ENCODE peak calls at places on chromosomes 16 and 17, in five cellular contexts. X is amygdala, L is type B pancreatic cell, S is omental fat pad, Q is AG10803. O is an unnamed sample.

GRCh38 chr16:74608944-74609343 is 2.0 kb upstream of the GLG1 start:
- DNase-seq in X (no peak), L (no peak), S (no peak), Q (no peak), O (no peak)

GRCh38 chr16:1172651-1173050 is 19.7 kb downstream of the CACNA1H start:
- DNase-seq in X (no peak), L (no peak), S (no peak), Q (no peak), O (no peak)

GRCh38 chr17:43360739-43361498 is 37.9 kb upstream of the ARL4D start:
- DNase-seq in X (peak), L (peak), S (peak), Q (peak), O (peak)

GRCh38 chr16:55349867-55350266 is 25.9 kb downstream of the IRX6 start:
- DNase-seq in X (no peak), L (no peak), S (no peak), Q (peak), O (no peak)

GRCh38 chr16:70737377-70738082 is 51.7 kb upstream of the MTSS2 start:
- DNase-seq in X (peak), L (no peak), S (no peak), Q (peak), O (no peak)

GRCh38 chr16:68131813-68132706 is 46.9 kb downstream of the NFATC3 start:
- DNase-seq in X (no peak), L (no peak), S (no peak), Q (no peak), O (no peak)

GRCh38 chr16:10951016-10951415 is 6.7 kb downstream of the CLEC16A start:
- DNase-seq in X (no peak), L (no peak), S (no peak), Q (peak), O (no peak)

GRCh38 chr16:88691924-88692560 is 5.7 kb upstream of the SNAI3 start:
- DNase-seq in X (no peak), L (no peak), S (no peak), Q (no peak), O (no peak)

GRCh38 chr17:82376042-82376730 is 4.6 kb downstream of the UTS2R start:
- DNase-seq in X (no peak), L (no peak), S (no peak), Q (no peak), O (no peak)

GRCh38 chr17:35791681-35792350 is 3.6 kb downstream of the MMP28 start:
- DNase-seq in X (no peak), L (no peak), S (no peak), Q (no peak), O (no peak)

GRCh38 chr16:30741461-30741914 is 6.7 kb upstream of the PHKG2 start:
- DNase-seq in X (no peak), L (no peak), S (no peak), Q (peak), O (peak)

GRCh38 chr17:42340691-42341127 is 47.5 kb downstream of the STAT3 start:
- DNase-seq in X (no peak), L (no peak), S (no peak), Q (no peak), O (no peak)

GRCh38 chr17:55710829-55711496 is 11.7 kb downstream of the TMEM100 start:
- DNase-seq in X (no peak), L (no peak), S (no peak), Q (no peak), O (no peak)

GRCh38 chr17:35423761-35424160 is 8.5 kb downstream of the SLFN12 start:
- DNase-seq in X (no peak), L (no peak), S (no peak), Q (no peak), O (no peak)

GRCh38 chr17:28758411-28759121 is 14.8 kb downstream of the TRAF4 start:
- DNase-seq in X (no peak), L (no peak), S (no peak), Q (no peak), O (no peak)

GRCh38 chr17:68955181-68955841 is at the start of gene ABCA8:
- DNase-seq in X (peak), L (no peak), S (no peak), Q (peak), O (no peak)

GRCh38 chr16:82979406-82980111 is 352.8 kb downstream of the CDH13 start:
- DNase-seq in X (no peak), L (no peak), S (no peak), Q (no peak), O (no peak)

GRCh38 chr16:86515780-86516617 is 5.7 kb downstream of the FOXF1 start:
- DNase-seq in X (no peak), L (no peak), S (no peak), Q (peak), O (no peak)

GRCh38 chr16:85995591-85996461 is 96.9 kb downstream of the IRF8 start:
- DNase-seq in X (no peak), L (no peak), S (no peak), Q (peak), O (no peak)

GRCh38 chr16:69286941-69287713 is 24.0 kb upstream of the VPS4A start:
- DNase-seq in X (no peak), L (no peak), S (peak), Q (peak), O (peak)

GRCh38 chr16:22417019-22417418 is 42.6 kb upstream of the CDR2 start:
- DNase-seq in X (no peak), L (no peak), S (no peak), Q (no peak), O (no peak)

GRCh38 chr16:6892961-6893360 is 439.7 kb upstream of the RBFOX1 start:
- DNase-seq in X (no peak), L (no peak), S (no peak), Q (no peak), O (no peak)

GRCh38 chr16:66521951-66522771 is 27.8 kb downstream of the TK2 start:
- DNase-seq in X (no peak), L (no peak), S (no peak), Q (peak), O (peak)

GRCh38 chr17:77456271-77456950 is 315.6 kb downstream of the SEC14L1 start:
- DNase-seq in X (no peak), L (no peak), S (no peak), Q (no peak), O (no peak)

GRCh38 chr17:20986767-20987510 is 55.9 kb downstream of the USP22 start:
- DNase-seq in X (no peak), L (no peak), S (no peak), Q (no peak), O (no peak)

GRCh38 chr17:17186051-17186450 is 20.1 kb downstream of the PLD6 start:
- DNase-seq in X (no peak), L (no peak), S (no peak), Q (no peak), O (peak)

GRCh38 chr16:370980-371728 is 816 bp upstream of the MRPL28 start:
- DNase-seq in X (no peak), L (no peak), S (no peak), Q (no peak), O (no peak)